ENCODE peak calls at places on chromosomes 3 and 15, in eight cellular contexts. E is dorsolateral prefrontal cortex, M is glutamatergic neuron, F is GM12865, W is GM20000, N is Caco-2, B is stomach, I is GM23338. L is an unnamed sample.
A peak's percentile ranks its signal among the peaks of the same experiment; 100 is the strongest.

GRCh38 chr3:172877011-172877410 is 126.5 kb downstream of the ECT2 start:
- DNase-seq in E (no peak), M (no peak), F (no peak), W (no peak), N (no peak), B (no peak), I (peak; percentile 24), L (no peak)

GRCh38 chr15:40430271-40430805 is 10.4 kb upstream of the BAHD1 start:
- DNase-seq in E (no peak), M (no peak), F (no peak), W (no peak), N (no peak), B (no peak), I (peak; percentile 63), L (no peak)

GRCh38 chr3:69016901-69017300 is 3.4 kb upstream of the EOGT start:
- DNase-seq in E (no peak), M (no peak), F (no peak), W (no peak), N (no peak), B (no peak), I (no peak), L (no peak)

GRCh38 chr3:13569641-13570390 is 20.9 kb downstream of the FBLN2 start:
- DNase-seq in E (no peak), M (no peak), F (no peak), W (no peak), N (no peak), B (no peak), I (no peak), L (no peak)

GRCh38 chr3:156892701-156893100 is 66.5 kb downstream of the LEKR1 start:
- DNase-seq in E (no peak), M (no peak), F (no peak), W (no peak), N (no peak), B (no peak), I (no peak), L (no peak)

GRCh38 chr15:90347666-90348065 is 4.4 kb upstream of the ZNF774 start:
- DNase-seq in E (no peak), M (no peak), F (no peak), W (no peak), N (no peak), B (no peak), I (no peak), L (no peak)

GRCh38 chr3:58054652-58055051 is 46.4 kb downstream of the FLNB start:
- DNase-seq in E (no peak), M (no peak), F (no peak), W (no peak), N (no peak), B (no peak), I (no peak), L (no peak)

GRCh38 chr3:52873433-52874159 is 23.8 kb downstream of the STIMATE start:
- DNase-seq in E (no peak), M (peak; percentile 51), F (no peak), W (no peak), N (no peak), B (no peak), I (peak; percentile 41), L (no peak)

GRCh38 chr3:135454890-135455289 is 510.6 kb upstream of the PPP2R3A start:
- DNase-seq in E (no peak), M (no peak), F (no peak), W (no peak), N (no peak), B (no peak), I (no peak), L (no peak)

GRCh38 chr3:179068779-179069530 is 2.7 kb downstream of the ZMAT3 start:
- DNase-seq in E (no peak), M (peak; percentile 56), F (peak; percentile 47), W (no peak), N (no peak), B (no peak), I (peak; percentile 50), L (no peak)

GRCh38 chr15:66765478-66766281 is 63.6 kb downstream of the SMAD6 start:
- DNase-seq in E (no peak), M (no peak), F (peak; percentile 73), W (peak; percentile 58), N (peak; percentile 75), B (peak; percentile 97), I (no peak), L (peak; percentile 54)

GRCh38 chr3:124361566-124361965 is 368.7 kb upstream of the UMPS start:
- DNase-seq in E (no peak), M (no peak), F (no peak), W (no peak), N (no peak), B (no peak), I (no peak), L (no peak)

GRCh38 chr3:121175083-121175482 is 267.1 kb downstream of the STXBP5L start:
- DNase-seq in E (no peak), M (no peak), F (no peak), W (no peak), N (no peak), B (no peak), I (no peak), L (no peak)

GRCh38 chr15:46681901-46682300 is 1035.4 kb upstream of the SEMA6D start:
- DNase-seq in E (no peak), M (no peak), F (no peak), W (no peak), N (no peak), B (no peak), I (no peak), L (no peak)

GRCh38 chr15:47439870-47440155 is 277.5 kb upstream of the SEMA6D start:
- DNase-seq in E (no peak), M (no peak), F (no peak), W (no peak), N (no peak), B (no peak), I (no peak), L (no peak)

GRCh38 chr3:141602706-141603105 is 115.9 kb downstream of the RASA2 start:
- DNase-seq in E (no peak), M (no peak), F (no peak), W (no peak), N (no peak), B (no peak), I (peak; percentile 24), L (no peak)

GRCh38 chr3:48651763-48652162 is 10.9 kb downstream of the CELSR3 start:
- DNase-seq in E (no peak), M (no peak), F (no peak), W (no peak), N (no peak), B (no peak), I (no peak), L (no peak)

GRCh38 chr3:171775943-171776342 is 34.3 kb downstream of the PLD1 start:
- DNase-seq in E (no peak), M (no peak), F (no peak), W (no peak), N (no peak), B (no peak), I (no peak), L (no peak)

GRCh38 chr3:171774516-171774915 is 35.8 kb downstream of the PLD1 start:
- DNase-seq in E (peak; percentile 78), M (no peak), F (no peak), W (no peak), N (no peak), B (no peak), I (no peak), L (no peak)

GRCh38 chr3:171776411-171776810 is 33.9 kb downstream of the PLD1 start:
- DNase-seq in E (peak; percentile 74), M (no peak), F (no peak), W (no peak), N (no peak), B (no peak), I (no peak), L (no peak)

GRCh38 chr3:171770689-171771620 is 39.3 kb downstream of the PLD1 start:
- DNase-seq in E (no peak), M (no peak), F (peak; percentile 75), W (peak; percentile 38), N (no peak), B (peak; percentile 63), I (peak; percentile 83), L (peak; percentile 24)

DNA sequence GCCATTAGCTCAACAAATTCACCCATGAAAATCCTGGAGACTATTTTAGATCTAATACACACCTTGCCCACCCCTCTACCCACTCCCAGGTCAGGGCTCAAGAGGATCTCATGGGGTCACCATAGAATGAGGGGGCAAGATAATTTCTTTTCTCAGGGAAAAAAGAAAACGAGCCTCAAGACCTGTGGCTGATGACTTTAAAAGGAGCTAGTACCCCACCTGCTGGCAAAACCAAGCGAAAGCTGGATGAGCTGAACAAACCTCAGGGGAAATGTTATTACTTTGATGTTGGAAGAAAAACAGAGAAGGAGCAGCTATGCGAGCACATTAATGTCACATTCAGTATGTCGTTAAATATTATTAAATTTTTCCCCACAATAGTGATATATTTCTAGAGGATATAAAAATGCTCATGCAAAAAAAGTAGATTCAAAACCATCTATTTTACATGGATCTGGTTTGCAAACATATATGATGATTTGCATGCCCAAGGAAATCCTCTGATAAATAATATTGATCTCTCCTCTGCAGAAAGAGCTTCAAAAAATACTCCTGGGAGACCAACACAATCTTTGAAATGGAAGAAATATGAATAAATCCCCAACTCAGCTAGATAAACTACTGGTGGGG is 37.7 kb downstream of the PLD1 start:
- DNase-seq in E (peak; percentile 78), M (peak; percentile 58), F (peak; percentile 77), W (peak; percentile 57), N (peak; percentile 57), B (peak; percentile 60), I (peak; percentile 84), L (peak; percentile 58)
- TF ChIP-seq CTCF in E (peak; percentile 73), M (peak; percentile 55), F (peak; percentile 64), W (peak; percentile 50), N (peak; percentile 66), B (peak; percentile 39), I (peak; percentile 86), L (peak; percentile 72)

DNA sequence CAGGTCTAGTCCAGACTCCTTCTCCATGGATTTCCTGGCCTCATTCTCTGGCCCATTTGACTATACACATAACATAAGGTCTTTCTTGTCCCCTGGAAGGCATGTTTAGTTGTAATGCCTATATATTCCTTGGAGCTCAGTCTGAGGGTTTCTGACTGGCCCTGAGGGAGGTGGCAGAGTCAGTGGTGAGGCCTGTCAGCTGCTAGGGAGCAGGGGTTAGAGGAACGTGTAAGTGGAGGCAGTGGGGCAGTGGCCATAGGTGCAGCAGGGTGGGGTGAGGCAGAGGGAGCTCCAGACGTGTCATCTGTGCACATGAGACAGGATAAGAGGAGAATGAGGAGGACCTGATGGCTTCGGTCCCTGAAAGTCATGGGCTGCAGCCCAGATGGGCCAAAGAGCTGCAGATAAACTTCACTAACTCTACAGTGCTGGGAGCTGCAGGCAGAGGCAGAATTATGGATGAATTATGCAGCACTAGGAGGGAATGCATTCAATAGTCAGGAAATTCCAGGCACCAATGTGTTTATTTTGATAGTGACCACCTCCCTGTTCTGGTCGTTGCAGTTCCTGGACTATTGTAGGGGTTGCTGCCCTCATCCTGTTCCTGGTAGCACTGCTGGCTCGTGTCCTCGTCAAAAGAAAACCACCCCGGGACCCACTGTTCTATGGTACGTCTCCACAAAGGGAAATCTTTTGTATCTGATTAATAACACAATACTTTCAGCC is 5.0 kb downstream of the TM6SF1 start:
- DNase-seq in E (no peak), M (no peak), F (no peak), W (no peak), N (no peak), B (no peak), I (no peak), L (no peak)
- TF ChIP-seq CTCF in E (no peak), M (no peak), F (no peak), W (no peak), N (no peak), B (no peak), I (no peak), L (no peak)

GRCh38 chr3:117548600-117548999 is 839.0 kb downstream of the TUSC7 start:
- DNase-seq in E (no peak), M (no peak), F (no peak), W (no peak), N (no peak), B (no peak), I (no peak), L (no peak)
- TF ChIP-seq CTCF in E (no peak), M (no peak), F (no peak), W (no peak), N (no peak), B (no peak), I (no peak), L (no peak)

GRCh38 chr3:165874663-165875489 is 37.7 kb upstream of the BCHE start:
- DNase-seq in E (no peak), M (no peak), F (no peak), W (no peak), N (peak; percentile 44), B (no peak), I (peak; percentile 33), L (no peak)
- TF ChIP-seq CTCF in E (no peak), M (no peak), F (no peak), W (no peak), N (no peak), B (no peak), I (peak; percentile 50), L (no peak)